ENCODE peak calls at places on chromosome 1, in ten cellular contexts. X is endothelial cell; P is fibroblast of mammary gland; B is heart right ventricle; A is thoracic aorta; V is AG04449; H is activated CD8-positive, alpha-beta T cell treated with anti-CD3 and anti-CD28 coated beads for 36 hours; U is A549; K is body of pancreas; T is PC-9. N is an unnamed sample.
A peak's percentile ranks its signal among the peaks of the same experiment; 100 is the strongest.

GRCh38 chr1:181119076-181119989 is 30.8 kb downstream of the IER5 start:
- DNase-seq in A (no peak), P (no peak), U (no peak), H (no peak), K (no peak), T (peak; percentile 93), X (no peak), V (no peak), B (no peak), N (no peak)

GRCh38 chr1:35406103-35406502 is 137.6 kb downstream of the ZMYM4 start:
- DNase-seq in K (no peak), P (no peak), B (no peak), X (no peak), V (no peak), A (no peak), H (no peak), U (no peak), T (no peak), N (no peak)

GRCh38 chr1:33683913-33684312 is 180.0 kb upstream of the HMGB4 start:
- DNase-seq in P (no peak), B (peak; percentile 12), U (no peak), V (no peak), X (no peak), H (no peak), K (no peak), A (no peak), T (no peak), N (no peak)

GRCh38 chr1:36752891-36753361 is 270.2 kb upstream of the CSF3R start:
- DNase-seq in H (no peak), A (no peak), P (no peak), B (no peak), V (no peak), X (no peak), U (no peak), T (no peak), K (no peak), N (no peak)

GRCh38 chr1:84344286-84344685 is 42.8 kb downstream of the SAMD13 start:
- DNase-seq in B (no peak), U (no peak), H (no peak), X (no peak), K (no peak), P (peak; percentile 76), T (no peak), A (no peak), V (no peak), N (no peak)

GRCh38 chr1:156356875-156357534 is 12.0 kb upstream of the RHBG start:
- DNase-seq in P (no peak), T (peak; percentile 75), V (no peak), X (peak; percentile 78), B (no peak), A (no peak), K (peak; percentile 84), H (peak; percentile 74), U (peak; percentile 83), N (peak; percentile 89)

GRCh38 chr1:7225711-7226505 is 440.7 kb downstream of the CAMTA1 start:
- DNase-seq in B (no peak), K (no peak), A (no peak), H (no peak), U (no peak), P (no peak), X (no peak), V (no peak), T (no peak), N (no peak)

GRCh38 chr1:109722920-109723319 is 10.9 kb downstream of the GSTM5 start:
- DNase-seq in B (no peak), U (no peak), V (no peak), H (no peak), T (no peak), X (no peak), P (no peak), A (no peak), K (no peak), N (no peak)

GRCh38 chr1:1024421-1025415 is 4.8 kb downstream of the AGRN start:
- DNase-seq in T (peak; percentile 92), B (no peak), A (no peak), U (no peak), P (no peak), X (no peak), V (no peak), K (peak; percentile 80), H (no peak), N (no peak)

GRCh38 chr1:64508521-64509096 is 38.7 kb downstream of the CACHD1 start:
- DNase-seq in V (no peak), A (no peak), U (no peak), H (no peak), K (no peak), T (no peak), P (no peak), X (no peak), B (no peak), N (no peak)

GRCh38 chr1:4362314-4363044 is 291.9 kb upstream of the AJAP1 start:
- DNase-seq in K (no peak), P (no peak), U (no peak), A (no peak), X (no peak), B (no peak), V (no peak), H (no peak), T (no peak), N (no peak)

GRCh38 chr1:4369335-4369734 is 285.1 kb upstream of the AJAP1 start:
- DNase-seq in U (no peak), X (no peak), V (no peak), K (no peak), P (no peak), B (no peak), T (no peak), A (no peak), H (no peak), N (no peak)

GRCh38 chr1:4367230-4367629 is 287.2 kb upstream of the AJAP1 start:
- DNase-seq in X (no peak), P (no peak), K (no peak), U (no peak), V (no peak), T (no peak), A (no peak), B (no peak), H (no peak), N (no peak)

GRCh38 chr1:4371849-4372248 is 282.6 kb upstream of the AJAP1 start:
- DNase-seq in K (no peak), U (no peak), P (no peak), V (no peak), B (no peak), X (no peak), A (no peak), T (no peak), H (no peak), N (no peak)

DNA sequence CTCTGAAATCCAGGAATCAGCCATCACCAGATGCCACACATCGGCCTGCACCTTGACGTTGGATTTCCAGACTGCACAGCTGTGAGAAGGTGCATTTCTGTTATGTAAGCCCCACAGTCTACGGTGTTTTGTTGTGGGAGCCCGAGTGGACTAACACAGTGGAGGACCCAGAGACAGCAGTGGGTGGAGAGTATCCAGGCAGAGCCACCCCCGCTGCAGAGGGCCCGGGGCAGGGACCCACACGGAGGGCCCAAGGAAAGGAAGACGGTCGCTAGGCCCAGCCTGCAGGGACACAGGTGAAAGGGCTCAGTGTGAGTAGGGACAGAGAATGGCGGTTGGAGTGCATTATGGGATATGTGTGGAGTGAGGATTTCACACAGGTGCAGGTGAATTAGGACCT is 288.3 kb upstream of the AJAP1 start:
- DNase-seq in A (no peak), T (no peak), U (no peak), X (no peak), P (no peak), K (no peak), H (no peak), V (no peak), B (no peak), N (no peak)
- TF ChIP-seq CTCF in A (no peak), T (no peak), U (no peak), X (no peak), P (no peak), K (no peak), H (no peak), V (no peak), B (no peak), N (no peak)

GRCh38 chr1:201229771-201230635 is 39.4 kb downstream of the IGFN1 start:
- DNase-seq in X (no peak), K (no peak), V (peak; percentile 2), A (no peak), U (no peak), H (no peak), B (no peak), P (peak; percentile 86), T (peak; percentile 22), N (no peak)
- TF ChIP-seq CTCF in X (no peak), K (no peak), V (no peak), A (no peak), U (peak; percentile 29), H (no peak), B (no peak), P (peak; percentile 23), T (no peak), N (no peak)

GRCh38 chr1:116882866-116883265 is 26.9 kb upstream of the PTGFRN start:
- DNase-seq in H (no peak), T (no peak), V (no peak), X (no peak), A (no peak), P (no peak), K (no peak), B (no peak), U (no peak), N (no peak)

GRCh38 chr1:116880952-116881351 is 28.8 kb upstream of the PTGFRN start:
- DNase-seq in P (peak; percentile 30), A (no peak), X (no peak), B (no peak), U (no peak), K (peak; percentile 71), T (no peak), H (no peak), V (no peak), N (no peak)

GRCh38 chr1:116879478-116880133 is 30.1 kb upstream of the PTGFRN start:
- DNase-seq in B (no peak), V (no peak), K (peak; percentile 55), X (peak; percentile 10), A (no peak), U (no peak), H (peak; percentile 4), T (no peak), P (no peak), N (no peak)

GRCh38 chr1:116878804-116879477 is 30.8 kb upstream of the PTGFRN start:
- DNase-seq in T (peak; percentile 69), X (peak; percentile 53), K (no peak), P (peak; percentile 43), A (no peak), U (no peak), B (peak; percentile 41), H (peak; percentile 34), V (no peak), N (peak; percentile 44)

GRCh38 chr1:116881879-116882520 is 27.7 kb upstream of the PTGFRN start:
- DNase-seq in T (peak; percentile 31), V (peak; percentile 77), K (peak; percentile 93), U (no peak), H (peak; percentile 66), A (no peak), B (peak; percentile 53), P (peak; percentile 97), X (peak; percentile 35), N (peak; percentile 59)
- TF ChIP-seq CTCF in T (peak; percentile 59), V (peak; percentile 30), K (peak; percentile 18), U (peak; percentile 24), H (peak; percentile 39), A (no peak), B (peak; percentile 22), P (peak; percentile 30), X (no peak), N (no peak)

DNA sequence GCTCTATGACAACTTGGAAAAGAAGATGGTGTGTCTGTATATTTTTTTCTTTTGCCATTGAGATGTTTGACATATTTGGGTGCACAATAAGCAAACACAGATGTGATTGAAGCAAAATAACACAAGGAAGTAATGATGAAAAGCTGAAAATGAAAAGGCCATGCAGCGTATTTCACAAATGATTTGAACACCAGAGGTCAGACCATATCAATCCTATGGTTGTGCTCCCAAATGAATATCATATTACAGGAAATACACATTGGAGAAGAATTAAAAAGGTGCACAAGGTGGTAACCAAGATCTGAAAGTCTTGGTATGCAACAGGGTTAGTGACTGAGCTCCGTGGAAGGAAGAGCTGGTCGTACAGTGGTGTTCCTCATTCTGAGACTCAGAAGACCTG is 463.4 kb downstream of the LMO4 start:
- DNase-seq in K (no peak), X (no peak), P (no peak), B (no peak), T (no peak), V (no peak), A (no peak), U (no peak), H (no peak), N (no peak)
- TF ChIP-seq CTCF in K (no peak), X (no peak), P (no peak), B (no peak), T (no peak), V (no peak), A (no peak), U (no peak), H (no peak), N (no peak)